ENCODE peak calls at places on chromosomes 16 and 17, in four cellular contexts. X is sigmoid colon, P is HCT116, O is breast epithelium. S is an unnamed sample. For H3K4me1, the result is how much of the 10 kb centered on the place peaks cover.

GRCh38 chr17:80099291-80100034 is 1.9 kb upstream of the GAA start:
- DNase-seq in P (no peak), O (no peak), X (no peak), S (no peak)

GRCh38 chr16:65905326-65905725 is 461.2 kb upstream of the CDH5 start:
- DNase-seq in P (no peak), X (no peak), O (no peak), S (no peak)

GRCh38 chr17:19260958-19261357 is 23.8 kb downstream of the EPN2 start:
- DNase-seq in X (peak), O (no peak), P (peak), S (no peak)

GRCh38 chr17:29713626-29714025 is 90.9 kb upstream of the CORO6 start:
- DNase-seq in O (no peak), X (no peak), P (no peak), S (no peak)

GRCh38 chr17:6941989-6942388 is 53.9 kb upstream of the ALOX12 start:
- DNase-seq in X (no peak), O (no peak), P (no peak), S (no peak)

GRCh38 chr16:67202426-67202825 is 3.5 kb downstream of the ELMO3 start:
- DNase-seq in P (no peak), O (no peak), X (no peak), S (no peak)

GRCh38 chr16:79047337-79047736 is 553.2 kb downstream of the MAF start:
- DNase-seq in X (no peak), O (no peak), P (no peak), S (no peak)

GRCh38 chr17:1872976-1873375 is 43.2 kb downstream of the RPA1 start:
- DNase-seq in P (no peak), X (no peak), O (no peak), S (no peak)

GRCh38 chr16:27742333-27742732 is 192.4 kb downstream of the KATNIP start:
- DNase-seq in P (no peak), O (no peak), X (no peak), S (no peak)

GRCh38 chr16:35431829-35432663 is 1972.6 kb downstream of the TP53TG3F start:
- DNase-seq in P (no peak), X (no peak), O (no peak), S (no peak)

GRCh38 chr17:15377608-15378007 is 36.2 kb upstream of the TEKT3 start:
- DNase-seq in X (no peak), O (no peak), P (peak), S (no peak)

GRCh38 chr17:16463341-16464000 is 28.5 kb downstream of the LRRC75A start:
- DNase-seq in X (no peak), P (no peak), O (no peak), S (no peak)

GRCh38 chr17:63573634-63574033 is 23.4 kb downstream of the DCAF7 start:
- DNase-seq in X (no peak), P (no peak), O (no peak), S (no peak)

GRCh38 chr17:61510237-61510636 is 58.0 kb downstream of the TBX4 start:
- DNase-seq in P (no peak), X (no peak), O (no peak), S (no peak)

GRCh38 chr17:48012151-48012520 is 25.5 kb downstream of the COPZ2 start:
- DNase-seq in O (no peak), P (no peak), X (no peak), S (no peak)

GRCh38 chr17:10792156-10792555 is 11.7 kb downstream of the TMEM238L start:
- DNase-seq in P (no peak), X (no peak), O (peak), S (no peak)

GRCh38 chr16:31403590-31404352 is 10.6 kb downstream of the ITGAD start:
- DNase-seq in P (no peak), O (no peak), X (no peak), S (no peak)

GRCh38 chr17:32350662-32351418 is 883 bp downstream of the ZNF207 start:
- DNase-seq in O (no peak), P (no peak), X (no peak), S (no peak)

GRCh38 chr17:17839792-17840707 is 3.3 kb upstream of the SREBF1 start:
- DNase-seq in P (peak), X (peak), O (peak), S (peak)

GRCh38 chr17:17837380-17837821 is 615 bp upstream of the SREBF1 start:
- DNase-seq in P (peak), O (no peak), X (peak), S (no peak)

GRCh38 chr17:17836818-17837379 is at the start of gene SREBF1:
- DNase-seq in O (no peak), X (peak), P (no peak), S (no peak)

GRCh38 chr17:17836250-17836817 is 452 bp downstream of the SREBF1 start:
- DNase-seq in P (peak), X (peak), O (peak), S (peak)

DNA sequence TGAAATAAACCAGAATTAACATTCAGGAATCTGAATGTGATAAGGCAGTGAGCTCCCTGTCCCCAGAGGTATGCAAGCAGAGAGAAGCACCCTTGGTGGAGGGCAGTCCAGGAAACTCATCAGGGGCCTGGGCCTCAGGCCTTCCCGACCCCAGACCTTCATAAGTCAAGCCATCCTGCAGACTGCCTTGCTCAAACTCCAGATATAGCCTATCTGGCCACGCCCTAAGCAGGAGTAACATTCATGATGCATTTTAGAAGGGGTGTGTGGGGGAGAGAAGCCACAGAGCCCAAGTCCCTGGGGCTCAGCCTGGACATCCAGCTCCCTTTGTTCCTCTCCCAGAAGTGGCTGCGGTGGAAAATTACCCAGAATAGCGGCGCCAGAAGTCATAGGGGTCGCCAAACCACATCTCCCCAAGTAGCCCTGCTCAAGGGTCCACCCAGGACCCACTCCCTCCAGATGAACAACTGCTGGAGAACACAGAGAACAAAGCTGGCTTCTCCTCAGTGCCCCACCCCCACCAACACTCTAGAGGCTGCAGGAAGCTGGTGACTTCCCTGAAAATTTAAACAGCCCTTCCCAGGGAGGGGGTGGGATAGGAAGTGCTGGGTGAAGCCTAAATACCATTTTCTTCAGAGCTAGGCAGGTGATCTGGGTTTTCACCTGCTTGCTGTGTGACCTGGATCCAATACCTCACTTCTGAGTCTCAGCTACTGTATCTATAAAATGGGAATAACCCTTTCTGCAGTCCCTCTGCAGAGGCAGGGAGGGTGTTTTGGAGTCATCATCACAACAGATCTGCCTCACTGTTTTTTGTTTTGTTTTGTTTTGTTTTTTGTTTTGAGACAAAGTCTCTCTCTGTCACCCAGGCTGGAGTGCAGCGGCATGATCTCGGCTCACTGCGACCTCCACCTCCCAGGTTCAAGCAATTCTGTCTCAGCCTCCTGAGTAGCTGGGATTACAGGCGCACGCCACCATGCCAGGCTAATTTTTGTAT is 1.5 kb upstream of the SREBF1 start:
- DNase-seq in O (no peak), P (peak), X (no peak), S (peak)
- H3K4me1 ChIP-seq in O (half or more), P (half or more), X (half or more), S (half or more)

DNA sequence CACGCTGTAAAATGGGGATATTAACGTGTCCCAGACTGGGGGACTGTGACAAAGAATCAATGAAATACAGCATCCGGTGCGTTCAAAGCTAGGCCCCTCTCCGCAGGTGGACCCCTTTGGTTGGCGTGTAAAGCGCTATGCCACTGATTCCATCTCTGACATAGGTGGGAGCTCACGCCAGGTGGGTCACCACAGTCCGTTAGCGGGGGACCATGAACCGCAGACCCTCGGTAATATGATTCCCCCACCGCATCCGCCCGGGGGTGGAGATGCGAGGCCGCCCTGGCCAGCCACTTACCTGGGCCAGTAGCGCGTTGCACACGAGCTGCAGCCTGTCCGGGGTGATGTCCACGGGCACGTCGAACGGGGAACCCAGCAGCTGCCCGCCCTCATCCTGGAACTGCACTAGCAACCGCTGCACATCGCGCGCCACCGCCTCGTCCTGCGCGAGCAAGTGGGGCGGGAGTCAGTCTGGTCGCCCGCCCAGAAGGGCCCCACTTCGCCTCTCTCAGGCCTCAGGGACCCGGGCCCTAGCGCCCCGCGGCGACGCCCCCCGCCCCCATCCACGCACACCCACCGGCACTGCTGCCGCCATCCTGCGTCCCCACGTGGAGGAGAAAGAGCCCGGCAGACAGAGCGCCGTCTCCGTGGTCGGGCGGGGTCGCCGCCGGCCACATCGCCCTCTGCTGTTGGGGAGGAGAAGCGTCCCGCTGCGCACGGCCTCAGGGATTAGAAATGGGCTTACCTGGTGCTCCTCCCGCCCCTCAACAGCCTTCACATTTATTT is at the start of gene NLE1:
- DNase-seq in X (peak), P (peak), O (peak), S (peak)
- TF ChIP-seq POLR2AphosphoS5 in X (peak), P (peak), O (peak), S (peak)

GRCh38 chr17:75364078-75364477 is 41.4 kb downstream of the GRB2 start:
- DNase-seq in X (no peak), P (no peak), O (no peak), S (no peak)

GRCh38 chr17:75365931-75366275 is 39.6 kb downstream of the GRB2 start:
- DNase-seq in O (no peak), X (no peak), P (no peak), S (no peak)

GRCh38 chr17:75361996-75362395 is 43.5 kb downstream of the GRB2 start:
- DNase-seq in P (no peak), X (no peak), O (no peak), S (no peak)

GRCh38 chr17:75365009-75365930 is 40.2 kb downstream of the GRB2 start:
- DNase-seq in P (no peak), X (no peak), O (no peak), S (no peak)

GRCh38 chr17:75361344-75361743 is 44.1 kb downstream of the GRB2 start:
- DNase-seq in P (no peak), X (no peak), O (no peak), S (no peak)
- H3K4me1 ChIP-seq in P (under half), X (half or more), O (under half), S (under half)

GRCh38 chr17:58417300-58418092 is at the start of gene RNF43:
- DNase-seq in P (peak), X (peak), O (peak), S (peak)
- TF ChIP-seq POLR2AphosphoS5 in P (peak), X (peak), O (peak), S (peak)

GRCh38 chr16:11621920-11622651 is 35.4 kb upstream of the LITAF start:
- DNase-seq in X (no peak), P (no peak), O (no peak), S (no peak)
- H3K4me1 ChIP-seq in X (under half), P (under half), O (under half), S (under half)

DNA sequence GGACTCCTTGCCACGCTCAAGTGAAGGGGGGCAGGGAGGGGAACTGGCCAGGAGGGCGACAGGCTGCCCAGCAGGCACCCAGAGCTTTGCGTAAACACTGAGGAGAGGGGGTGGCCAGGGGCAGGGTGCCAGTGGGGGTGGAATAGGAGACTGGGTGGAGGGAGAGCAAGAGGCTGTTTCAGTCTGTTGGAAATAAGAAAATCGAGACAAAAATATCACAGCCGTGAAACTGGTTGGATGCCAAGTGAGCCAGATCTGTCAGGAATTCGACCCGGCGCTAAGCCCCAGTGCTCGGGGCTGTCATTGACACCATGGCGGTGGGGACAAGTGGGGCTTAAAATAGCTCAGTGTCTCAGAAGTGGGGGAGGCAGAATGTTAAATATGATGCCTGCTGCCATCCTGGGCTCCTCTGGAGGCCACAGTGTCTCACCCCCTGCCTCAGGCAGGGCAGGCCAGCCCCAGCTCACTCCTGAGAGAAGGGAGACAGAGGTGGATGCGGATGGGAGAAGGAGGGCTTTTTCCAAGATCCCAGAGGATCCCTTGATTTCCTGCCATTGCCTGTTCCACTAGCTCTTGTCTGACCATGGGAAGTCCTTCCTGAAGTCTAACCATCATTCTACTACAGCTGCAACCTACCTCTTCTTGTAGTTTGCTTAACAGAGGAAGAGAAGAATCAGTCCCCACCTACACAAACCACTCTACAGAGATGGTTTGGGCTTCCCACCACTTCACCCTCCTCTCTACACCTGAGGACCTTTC is 9.5 kb downstream of the PNMT start:
- DNase-seq in O (no peak), P (no peak), X (peak), S (no peak)
- TF ChIP-seq POLR2AphosphoS5 in O (no peak), P (no peak), X (no peak), S (no peak)

GRCh38 chr16:3873482-3874173 is 6.9 kb downstream of the CREBBP start:
- DNase-seq in O (no peak), X (no peak), P (no peak), S (no peak)
- H3K4me1 ChIP-seq in O (half or more), X (half or more), P (under half), S (under half)

GRCh38 chr17:8294361-8294760 is 839 bp downstream of the SLC25A35 start:
- DNase-seq in X (no peak), O (no peak), P (no peak), S (no peak)
- TF ChIP-seq POLR2AphosphoS5 in X (no peak), O (no peak), P (no peak), S (no peak)

DNA sequence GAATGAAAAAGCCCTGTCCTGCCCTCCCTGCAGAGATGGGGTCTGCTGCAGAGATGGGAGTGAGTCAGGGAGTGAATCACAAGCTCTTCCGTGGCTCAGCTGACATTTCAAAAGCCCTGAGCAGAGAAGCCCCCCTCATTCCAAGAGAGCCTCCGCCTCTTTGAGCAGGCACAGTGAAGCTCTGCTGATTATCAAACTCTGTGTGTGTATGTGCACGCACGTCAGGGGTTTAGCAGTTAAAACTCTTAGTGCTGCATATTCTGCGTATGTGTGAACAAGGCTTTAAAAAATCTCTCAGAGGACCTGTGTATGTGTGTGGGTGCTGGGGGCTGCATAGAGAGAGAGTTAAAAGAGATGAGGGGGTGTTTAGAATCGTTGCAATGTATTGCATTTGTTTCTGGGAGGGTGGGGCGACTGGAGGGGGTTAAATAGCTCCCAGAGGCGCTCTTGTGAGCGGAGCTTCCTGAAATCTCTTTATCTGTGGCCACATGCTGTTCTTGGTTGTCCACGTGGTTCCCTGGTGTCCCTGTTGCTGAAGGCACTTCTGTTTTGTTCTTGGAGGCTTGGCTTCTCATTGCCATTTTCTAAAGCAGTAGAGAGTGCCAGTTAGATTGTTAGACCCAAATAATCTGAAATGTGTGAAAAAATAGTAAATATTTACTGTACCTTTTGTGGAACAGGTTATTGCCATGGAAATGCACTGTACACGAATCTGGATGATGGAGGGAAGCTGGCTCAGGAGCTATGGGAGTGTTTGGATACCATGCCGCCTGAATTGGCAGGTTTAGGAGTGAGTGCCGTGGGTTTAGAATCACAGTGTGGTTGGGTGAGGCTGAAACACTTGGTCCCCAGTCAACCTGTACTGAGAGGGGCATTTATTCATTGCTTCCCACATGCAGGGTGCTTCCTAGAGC is 116.6 kb downstream of the PRKCB start:
- DNase-seq in X (no peak), P (no peak), O (no peak), S (no peak)
- H3K4me1 ChIP-seq in X (under half), P (under half), O (under half), S (under half)